ENCODE peak calls at places on chromosomes 7 and 10, in four cellular contexts. One of them, this sample, is unnamed.

GRCh38 chr7:94056796-94057207 is 52.6 kb upstream of the BET1 start:
- DNase-seq in psoas muscle: no peak
- DNase-seq in tibial artery: no peak
- DNase-seq in heart right ventricle: no peak
- DNase-seq in this sample: no peak

GRCh38 chr7:54615545-54615944 is 73.4 kb downstream of the VSTM2A start:
- DNase-seq in psoas muscle: no peak
- DNase-seq in tibial artery: no peak
- DNase-seq in heart right ventricle: no peak
- DNase-seq in this sample: no peak

GRCh38 chr7:135389971-135390370 is 119.9 kb downstream of the CNOT4 start:
- DNase-seq in heart right ventricle: peak; percentile 5
- DNase-seq in psoas muscle: no peak
- DNase-seq in tibial artery: no peak
- DNase-seq in this sample: no peak

GRCh38 chr7:148987751-148988512 is 40.4 kb downstream of the PDIA4 start:
- DNase-seq in heart right ventricle: no peak
- DNase-seq in tibial artery: peak; percentile 43
- DNase-seq in psoas muscle: no peak
- DNase-seq in this sample: no peak

GRCh38 chr7:117186218-117186617 is 136.6 kb downstream of the WNT2 start:
- DNase-seq in tibial artery: no peak
- DNase-seq in psoas muscle: no peak
- DNase-seq in heart right ventricle: no peak
- DNase-seq in this sample: no peak

GRCh38 chr7:3892167-3892566 is 591.1 kb downstream of the SDK1 start:
- DNase-seq in heart right ventricle: no peak
- DNase-seq in psoas muscle: no peak
- DNase-seq in tibial artery: no peak
- DNase-seq in this sample: no peak

GRCh38 chr10:87590705-87591588 is 68.7 kb upstream of the PAPSS2 start:
- DNase-seq in psoas muscle: no peak
- DNase-seq in tibial artery: no peak
- DNase-seq in heart right ventricle: no peak
- DNase-seq in this sample: no peak

GRCh38 chr7:120740348-120740747 is 117.6 kb downstream of the TSPAN12 start:
- DNase-seq in psoas muscle: no peak
- DNase-seq in tibial artery: no peak
- DNase-seq in heart right ventricle: peak; percentile 19
- DNase-seq in this sample: no peak

GRCh38 chr7:7923818-7924217 is 44.8 kb upstream of the GLCCI1 start:
- DNase-seq in psoas muscle: no peak
- DNase-seq in tibial artery: no peak
- DNase-seq in heart right ventricle: no peak
- DNase-seq in this sample: no peak

GRCh38 chr10:11678074-11678793 is 63.9 kb upstream of the ECHDC3 start:
- DNase-seq in heart right ventricle: no peak
- DNase-seq in psoas muscle: no peak
- DNase-seq in tibial artery: no peak
- DNase-seq in this sample: no peak

GRCh38 chr10:24820616-24821015 is 96.9 kb upstream of the ARHGAP21 start:
- DNase-seq in tibial artery: no peak
- DNase-seq in heart right ventricle: no peak
- DNase-seq in psoas muscle: no peak
- DNase-seq in this sample: no peak

GRCh38 chr10:43265799-43266721 is 805 bp downstream of the RASGEF1A start:
- DNase-seq in heart right ventricle: no peak
- DNase-seq in psoas muscle: no peak
- DNase-seq in tibial artery: no peak
- DNase-seq in this sample: no peak

GRCh38 chr10:67668448-67668847 is 27.5 kb downstream of the CTNNA3 start:
- DNase-seq in tibial artery: no peak
- DNase-seq in heart right ventricle: no peak
- DNase-seq in psoas muscle: no peak
- DNase-seq in this sample: no peak

GRCh38 chr10:93548376-93549071 is 17.9 kb upstream of the FFAR4 start:
- DNase-seq in tibial artery: no peak
- DNase-seq in heart right ventricle: no peak
- DNase-seq in psoas muscle: no peak
- DNase-seq in this sample: no peak

GRCh38 chr10:19245889-19246841 is 197.6 kb downstream of the MALRD1 start:
- DNase-seq in heart right ventricle: no peak
- DNase-seq in tibial artery: no peak
- DNase-seq in psoas muscle: no peak
- DNase-seq in this sample: no peak

GRCh38 chr7:11171569-11172192 is 198.0 kb downstream of the PHF14 start:
- DNase-seq in psoas muscle: no peak
- DNase-seq in tibial artery: no peak
- DNase-seq in heart right ventricle: no peak
- DNase-seq in this sample: no peak

GRCh38 chr7:112056409-112056808 is 149.8 kb downstream of the DOCK4 start:
- DNase-seq in heart right ventricle: no peak
- DNase-seq in psoas muscle: no peak
- DNase-seq in tibial artery: no peak
- DNase-seq in this sample: no peak

GRCh38 chr10:30883751-30884150 is 147.9 kb downstream of the ZNF438 start:
- DNase-seq in psoas muscle: no peak
- DNase-seq in heart right ventricle: no peak
- DNase-seq in tibial artery: no peak
- DNase-seq in this sample: no peak

GRCh38 chr10:86642499-86642898 is 11.8 kb upstream of the OPN4 start:
- DNase-seq in psoas muscle: no peak
- DNase-seq in tibial artery: no peak
- DNase-seq in heart right ventricle: no peak
- DNase-seq in this sample: no peak

GRCh38 chr7:3207387-3207786 is 93.7 kb upstream of the SDK1 start:
- DNase-seq in heart right ventricle: no peak
- DNase-seq in psoas muscle: no peak
- DNase-seq in tibial artery: no peak
- DNase-seq in this sample: no peak

GRCh38 chr10:116947838-116948529 is 57.0 kb downstream of the SHTN1 start:
- DNase-seq in heart right ventricle: no peak
- DNase-seq in psoas muscle: no peak
- DNase-seq in tibial artery: no peak
- DNase-seq in this sample: no peak

GRCh38 chr7:149859881-149860280 is 13.9 kb upstream of the ATP6V0E2 start:
- DNase-seq in tibial artery: no peak
- DNase-seq in heart right ventricle: no peak
- DNase-seq in psoas muscle: no peak
- DNase-seq in this sample: no peak

GRCh38 chr7:33716581-33717477 is 188.5 kb upstream of the BMPER start:
- DNase-seq in psoas muscle: no peak
- DNase-seq in heart right ventricle: no peak
- DNase-seq in tibial artery: no peak
- DNase-seq in this sample: no peak

GRCh38 chr7:155166673-155167370 is 96.7 kb downstream of the HTR5A start:
- DNase-seq in psoas muscle: peak; percentile 80
- DNase-seq in tibial artery: no peak
- DNase-seq in heart right ventricle: no peak
- DNase-seq in this sample: no peak

GRCh38 chr10:50387736-50388081 is 136.4 kb upstream of the ASAH2 start:
- DNase-seq in tibial artery: no peak
- DNase-seq in psoas muscle: no peak
- DNase-seq in heart right ventricle: no peak
- DNase-seq in this sample: no peak

GRCh38 chr7:98988641-98989040 is 110.3 kb downstream of the TRRAP start:
- DNase-seq in tibial artery: peak; percentile 12
- DNase-seq in psoas muscle: no peak
- DNase-seq in heart right ventricle: no peak
- DNase-seq in this sample: no peak

GRCh38 chr7:47782022-47782421 is 166.2 kb downstream of the PKD1L1 start:
- DNase-seq in psoas muscle: no peak
- DNase-seq in tibial artery: no peak
- DNase-seq in heart right ventricle: no peak
- DNase-seq in this sample: no peak

GRCh38 chr10:239109-239508 is 103.9 kb downstream of the ZMYND11 start:
- DNase-seq in heart right ventricle: no peak
- DNase-seq in tibial artery: no peak
- DNase-seq in psoas muscle: no peak
- DNase-seq in this sample: no peak

GRCh38 chr7:19262794-19263193 is 117.6 kb upstream of the FERD3L start:
- DNase-seq in tibial artery: no peak
- DNase-seq in psoas muscle: no peak
- DNase-seq in heart right ventricle: no peak
- DNase-seq in this sample: no peak

GRCh38 chr7:155188821-155189599 is 108.7 kb upstream of the INSIG1 start:
- DNase-seq in heart right ventricle: no peak
- DNase-seq in psoas muscle: no peak
- DNase-seq in tibial artery: no peak
- DNase-seq in this sample: no peak

GRCh38 chr10:3027866-3028265 is 39.5 kb upstream of the PFKP start:
- DNase-seq in heart right ventricle: no peak
- DNase-seq in psoas muscle: no peak
- DNase-seq in tibial artery: no peak
- DNase-seq in this sample: no peak

DNA sequence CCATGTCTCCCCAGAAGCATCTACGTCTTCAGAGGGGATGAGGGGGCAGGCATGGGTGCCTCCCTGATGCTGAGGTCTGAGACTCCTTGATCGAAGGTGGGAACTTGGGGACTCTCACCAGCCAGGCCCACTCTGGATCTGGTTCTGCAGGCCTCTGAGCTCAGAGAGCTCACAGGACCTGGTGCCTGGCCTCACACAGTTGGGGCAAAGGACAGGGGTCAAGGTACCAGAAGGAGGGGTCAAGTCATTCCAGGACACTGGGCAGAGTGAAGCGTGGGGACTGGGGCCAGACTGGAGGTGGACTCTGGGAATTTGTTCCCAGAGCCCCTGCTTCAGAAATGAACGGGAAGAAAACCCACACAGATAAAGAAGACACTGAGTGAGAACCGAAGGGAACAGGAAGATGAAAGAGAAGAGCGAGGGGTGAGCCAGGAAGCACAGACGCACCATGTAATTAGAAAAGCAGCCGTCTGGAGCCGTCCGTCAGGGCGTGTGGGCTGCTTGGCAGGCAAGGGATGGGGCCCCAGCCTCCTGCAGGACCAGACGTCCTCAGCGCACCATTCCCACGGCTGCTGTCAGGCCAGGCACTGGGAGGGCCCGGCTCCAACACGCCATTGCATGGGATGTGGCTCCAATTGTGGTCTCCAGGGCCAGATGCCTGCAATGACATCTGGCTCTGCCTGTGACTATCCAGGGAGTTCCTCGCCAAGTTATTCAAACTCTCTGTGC is 47.7 kb downstream of the ZCCHC24 start:
- DNase-seq in psoas muscle: peak; percentile 85
- DNase-seq in tibial artery: no peak
- DNase-seq in heart right ventricle: no peak
- DNase-seq in this sample: no peak
- H3K27ac ChIP-seq in psoas muscle: peak overlapping the region; percentile 86
- H3K27ac ChIP-seq in tibial artery: peak overlapping the region; percentile 88
- H3K27ac ChIP-seq in heart right ventricle: peak overlapping the region; percentile 85
- H3K27ac ChIP-seq in this sample: peak overlapping the region; percentile 89

DNA sequence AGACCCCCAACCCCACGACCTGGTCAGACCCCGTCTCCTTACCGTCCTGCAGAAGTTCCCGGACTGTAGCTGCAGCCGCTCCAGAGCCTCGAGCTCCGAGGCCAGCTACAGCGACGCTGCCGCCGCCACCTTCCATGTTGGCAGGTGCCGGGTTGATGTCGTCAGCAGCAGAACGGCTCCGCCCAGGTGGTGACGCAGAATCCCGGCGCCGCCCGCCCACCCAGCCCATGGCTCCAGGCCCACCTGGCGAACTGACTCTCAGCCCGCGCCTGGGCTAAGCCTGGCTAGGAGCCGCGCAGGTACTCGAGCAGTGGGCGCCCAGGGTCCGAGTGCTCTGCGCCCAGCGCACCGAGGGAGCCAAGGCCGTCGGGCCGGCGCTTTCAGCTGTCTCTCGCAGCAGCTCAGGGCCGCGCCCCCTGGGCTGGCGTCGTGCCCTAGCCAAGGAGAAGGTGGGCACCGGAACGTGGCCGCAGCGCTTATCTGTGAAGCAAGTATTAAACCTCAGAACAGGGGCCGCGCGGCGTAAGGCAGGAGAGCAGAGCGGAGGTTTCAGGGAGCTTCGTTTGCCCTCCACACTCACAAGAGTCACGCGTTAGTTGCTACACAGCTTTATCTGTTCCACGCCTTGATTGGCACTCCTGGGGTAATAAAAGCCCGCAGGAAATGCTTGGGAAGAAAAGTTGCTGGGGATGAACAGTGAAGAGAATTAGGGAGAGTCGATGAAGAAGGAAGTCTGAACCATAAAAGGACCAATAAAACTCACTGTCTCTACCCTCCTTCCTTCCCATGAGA is at the start of the genes COG5 and DUS4L:
- DNase-seq in tibial artery: peak; percentile 88
- DNase-seq in psoas muscle: peak; percentile 92
- DNase-seq in heart right ventricle: peak; percentile 86
- DNase-seq in this sample: no peak
- H3K4me1 ChIP-seq in tibial artery: peaks cover 34% of the 10 kb centered on the region
- H3K4me1 ChIP-seq in psoas muscle: peaks cover 32% of the 10 kb centered on the region
- H3K4me1 ChIP-seq in heart right ventricle: no peaks in the 10 kb centered on the region
- H3K4me1 ChIP-seq in this sample: peaks cover 51% of the 10 kb centered on the region

GRCh38 chr10:44864637-44865288 is 46.4 kb upstream of the TMEM72 start:
- DNase-seq in tibial artery: peak; percentile 95
- DNase-seq in psoas muscle: peak; percentile 95
- DNase-seq in heart right ventricle: peak; percentile 91
- DNase-seq in this sample: peak; percentile 50
- H3K27ac ChIP-seq in tibial artery: peak overlapping the region; percentile 67
- H3K27ac ChIP-seq in psoas muscle: no peak overlapping the region
- H3K27ac ChIP-seq in heart right ventricle: peak overlapping the region; percentile 65
- H3K27ac ChIP-seq in this sample: peak overlapping the region; percentile 29

GRCh38 chr7:151086802-151087246 is 549 bp downstream of the AGAP3 start:
- DNase-seq in heart right ventricle: no peak
- DNase-seq in tibial artery: peak; percentile 75
- DNase-seq in psoas muscle: no peak
- DNase-seq in this sample: no peak
- H3K4me1 ChIP-seq in heart right ventricle: peaks cover 33% of the 10 kb centered on the region
- H3K4me1 ChIP-seq in tibial artery: peaks cover 66% of the 10 kb centered on the region
- H3K4me1 ChIP-seq in psoas muscle: peaks cover 39% of the 10 kb centered on the region
- H3K4me1 ChIP-seq in this sample: peaks cover 29% of the 10 kb centered on the region